ENCODE peak calls at places on chromosomes 16 and 17, in nine cellular contexts. One of them, this sample, is unnamed. For H3K36me3, the result is how much of the 10 kb centered on the place peaks cover.

GRCh38 chr17:57557363-57557762 is 187.7 kb downstream of the CCDC182 start:
- DNase-seq in Panc1: no peak
- DNase-seq in esophagus muscularis mucosa: no peak
- DNase-seq in stomach: no peak
- DNase-seq in upper lobe of left lung: no peak
- DNase-seq in breast epithelium: no peak
- DNase-seq in sigmoid colon: no peak
- DNase-seq in GM23338: no peak
- DNase-seq in SK-N-SH: no peak
- DNase-seq in this sample: no peak

GRCh38 chr17:50097455-50097854 is 2.3 kb downstream of the PDK2 start:
- DNase-seq in upper lobe of left lung: no peak
- DNase-seq in Panc1: no peak
- DNase-seq in esophagus muscularis mucosa: no peak
- DNase-seq in breast epithelium: no peak
- DNase-seq in sigmoid colon: no peak
- DNase-seq in stomach: no peak
- DNase-seq in GM23338: no peak
- DNase-seq in SK-N-SH: no peak
- DNase-seq in this sample: no peak

GRCh38 chr16:65728652-65729051 is 606.8 kb upstream of the CDH11 start:
- DNase-seq in upper lobe of left lung: no peak
- DNase-seq in stomach: no peak
- DNase-seq in Panc1: no peak
- DNase-seq in GM23338: peak
- DNase-seq in esophagus muscularis mucosa: no peak
- DNase-seq in breast epithelium: no peak
- DNase-seq in sigmoid colon: no peak
- DNase-seq in SK-N-SH: no peak
- DNase-seq in this sample: no peak

GRCh38 chr17:73616120-73616872 is 27.9 kb downstream of the SDK2 start:
- DNase-seq in Panc1: no peak
- DNase-seq in esophagus muscularis mucosa: no peak
- DNase-seq in GM23338: peak
- DNase-seq in SK-N-SH: no peak
- DNase-seq in breast epithelium: no peak
- DNase-seq in stomach: no peak
- DNase-seq in upper lobe of left lung: no peak
- DNase-seq in sigmoid colon: no peak
- DNase-seq in this sample: no peak

GRCh38 chr16:22397459-22397858 is 23.0 kb upstream of the CDR2 start:
- DNase-seq in SK-N-SH: no peak
- DNase-seq in stomach: no peak
- DNase-seq in breast epithelium: peak
- DNase-seq in sigmoid colon: no peak
- DNase-seq in Panc1: no peak
- DNase-seq in esophagus muscularis mucosa: no peak
- DNase-seq in GM23338: no peak
- DNase-seq in upper lobe of left lung: no peak
- DNase-seq in this sample: no peak

GRCh38 chr16:56861092-56861610 is 3.9 kb upstream of the SLC12A3 start:
- DNase-seq in Panc1: no peak
- DNase-seq in SK-N-SH: peak
- DNase-seq in stomach: no peak
- DNase-seq in esophagus muscularis mucosa: no peak
- DNase-seq in GM23338: no peak
- DNase-seq in breast epithelium: no peak
- DNase-seq in upper lobe of left lung: no peak
- DNase-seq in sigmoid colon: no peak
- DNase-seq in this sample: no peak

GRCh38 chr17:57518587-57519118 is 226.4 kb downstream of the CCDC182 start:
- DNase-seq in esophagus muscularis mucosa: no peak
- DNase-seq in SK-N-SH: peak
- DNase-seq in Panc1: no peak
- DNase-seq in stomach: no peak
- DNase-seq in GM23338: no peak
- DNase-seq in upper lobe of left lung: no peak
- DNase-seq in sigmoid colon: no peak
- DNase-seq in breast epithelium: no peak
- DNase-seq in this sample: no peak

GRCh38 chr16:55482056-55482455 is 3.1 kb downstream of the MMP2 start:
- DNase-seq in stomach: no peak
- DNase-seq in breast epithelium: no peak
- DNase-seq in sigmoid colon: no peak
- DNase-seq in upper lobe of left lung: no peak
- DNase-seq in esophagus muscularis mucosa: no peak
- DNase-seq in SK-N-SH: no peak
- DNase-seq in Panc1: no peak
- DNase-seq in GM23338: no peak
- DNase-seq in this sample: no peak

GRCh38 chr16:51175081-51175480 is 24.0 kb upstream of the SALL1 start:
- DNase-seq in esophagus muscularis mucosa: no peak
- DNase-seq in upper lobe of left lung: no peak
- DNase-seq in stomach: no peak
- DNase-seq in breast epithelium: no peak
- DNase-seq in SK-N-SH: no peak
- DNase-seq in GM23338: no peak
- DNase-seq in Panc1: no peak
- DNase-seq in sigmoid colon: no peak
- DNase-seq in this sample: no peak

GRCh38 chr17:13182854-13183253 is 165.0 kb upstream of the ELAC2 start:
- DNase-seq in SK-N-SH: no peak
- DNase-seq in GM23338: peak
- DNase-seq in Panc1: no peak
- DNase-seq in upper lobe of left lung: no peak
- DNase-seq in esophagus muscularis mucosa: no peak
- DNase-seq in breast epithelium: no peak
- DNase-seq in stomach: no peak
- DNase-seq in sigmoid colon: no peak
- DNase-seq in this sample: no peak

GRCh38 chr17:38893612-38894011 is 23.8 kb downstream of the LASP1 start:
- DNase-seq in GM23338: no peak
- DNase-seq in esophagus muscularis mucosa: no peak
- DNase-seq in SK-N-SH: no peak
- DNase-seq in breast epithelium: no peak
- DNase-seq in stomach: no peak
- DNase-seq in sigmoid colon: no peak
- DNase-seq in upper lobe of left lung: no peak
- DNase-seq in Panc1: no peak
- DNase-seq in this sample: no peak

GRCh38 chr17:16091773-16092172 is 92.1 kb downstream of the TTC19 start:
- DNase-seq in stomach: no peak
- DNase-seq in GM23338: peak
- DNase-seq in upper lobe of left lung: no peak
- DNase-seq in SK-N-SH: no peak
- DNase-seq in Panc1: no peak
- DNase-seq in sigmoid colon: no peak
- DNase-seq in esophagus muscularis mucosa: no peak
- DNase-seq in breast epithelium: no peak
- DNase-seq in this sample: no peak

GRCh38 chr16:75305364-75306101 is 54.1 kb upstream of the BCAR1 start:
- DNase-seq in breast epithelium: peak
- DNase-seq in GM23338: no peak
- DNase-seq in Panc1: peak
- DNase-seq in upper lobe of left lung: no peak
- DNase-seq in stomach: peak
- DNase-seq in esophagus muscularis mucosa: no peak
- DNase-seq in SK-N-SH: peak
- DNase-seq in sigmoid colon: peak
- DNase-seq in this sample: peak

GRCh38 chr16:58501242-58502131 is 1.5 kb downstream of the NDRG4 start:
- DNase-seq in upper lobe of left lung: peak
- DNase-seq in SK-N-SH: peak
- DNase-seq in esophagus muscularis mucosa: no peak
- DNase-seq in sigmoid colon: peak
- DNase-seq in stomach: peak
- DNase-seq in Panc1: no peak
- DNase-seq in GM23338: peak
- DNase-seq in breast epithelium: no peak
- DNase-seq in this sample: no peak

DNA sequence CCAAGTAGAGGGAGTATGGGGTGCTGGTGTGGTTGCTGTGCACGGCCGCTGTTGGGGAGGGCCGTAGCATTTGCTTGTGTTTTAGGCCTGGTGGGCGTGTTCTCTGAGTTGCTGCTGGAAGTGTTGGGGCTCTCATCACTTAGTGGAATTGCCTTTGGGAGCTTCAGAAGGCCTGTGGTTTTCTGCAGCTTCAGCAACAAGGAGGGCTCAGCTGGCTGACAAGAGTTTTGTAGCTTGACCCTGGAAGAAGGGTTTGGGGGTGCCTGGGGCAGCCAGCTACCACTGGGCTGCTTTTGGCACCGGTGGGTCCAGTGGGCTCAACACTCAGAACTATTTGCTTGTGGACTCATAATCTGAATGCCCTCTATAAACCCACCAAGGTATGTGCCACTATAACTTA is 30.9 kb downstream of the HAPSTR1 start:
- DNase-seq in stomach: no peak
- DNase-seq in sigmoid colon: peak
- DNase-seq in SK-N-SH: no peak
- DNase-seq in breast epithelium: no peak
- DNase-seq in upper lobe of left lung: no peak
- DNase-seq in esophagus muscularis mucosa: no peak
- DNase-seq in GM23338: no peak
- DNase-seq in Panc1: no peak
- DNase-seq in this sample: no peak
- H3K36me3 ChIP-seq in stomach: under half
- H3K36me3 ChIP-seq in sigmoid colon: under half
- H3K36me3 ChIP-seq in SK-N-SH: under half
- H3K36me3 ChIP-seq in breast epithelium: under half
- H3K36me3 ChIP-seq in upper lobe of left lung: under half
- H3K36me3 ChIP-seq in esophagus muscularis mucosa: under half
- H3K36me3 ChIP-seq in GM23338: under half
- H3K36me3 ChIP-seq in Panc1: under half
- H3K36me3 ChIP-seq in this sample: under half

GRCh38 chr17:48123111-48123510 is 15.5 kb downstream of the SNX11 start:
- DNase-seq in stomach: no peak
- DNase-seq in sigmoid colon: no peak
- DNase-seq in GM23338: peak
- DNase-seq in esophagus muscularis mucosa: no peak
- DNase-seq in SK-N-SH: no peak
- DNase-seq in breast epithelium: no peak
- DNase-seq in Panc1: no peak
- DNase-seq in upper lobe of left lung: no peak
- DNase-seq in this sample: peak
- TF ChIP-seq POLR2AphosphoS5 in stomach: no peak
- TF ChIP-seq POLR2AphosphoS5 in sigmoid colon: no peak
- TF ChIP-seq POLR2AphosphoS5 in GM23338: no peak
- TF ChIP-seq POLR2AphosphoS5 in esophagus muscularis mucosa: no peak
- TF ChIP-seq POLR2AphosphoS5 in SK-N-SH: no peak
- TF ChIP-seq POLR2AphosphoS5 in breast epithelium: no peak
- TF ChIP-seq POLR2AphosphoS5 in Panc1: no peak
- TF ChIP-seq POLR2AphosphoS5 in upper lobe of left lung: no peak
- TF ChIP-seq POLR2AphosphoS5 in this sample: no peak

DNA sequence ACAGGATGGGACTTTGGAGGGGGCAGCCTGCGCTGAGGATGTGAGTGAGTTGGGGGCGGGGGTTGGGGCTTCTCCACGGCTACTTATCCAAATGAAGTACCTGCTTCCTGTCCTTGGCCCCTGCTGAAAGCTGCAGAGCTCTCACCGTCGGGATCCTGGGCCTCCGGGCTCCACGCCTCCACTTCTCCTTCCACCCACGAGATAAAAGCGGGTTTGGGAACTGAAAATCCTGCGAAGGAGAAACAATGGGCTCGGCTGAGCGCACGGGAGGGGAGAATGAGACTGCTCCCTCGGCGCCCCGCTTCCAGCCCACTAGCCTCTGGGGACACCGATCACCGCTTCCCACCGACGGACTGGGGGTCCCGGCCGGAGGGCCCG is 486 bp downstream of the ZNF785 start:
- DNase-seq in upper lobe of left lung: no peak
- DNase-seq in sigmoid colon: peak
- DNase-seq in esophagus muscularis mucosa: no peak
- DNase-seq in breast epithelium: no peak
- DNase-seq in Panc1: no peak
- DNase-seq in SK-N-SH: peak
- DNase-seq in GM23338: peak
- DNase-seq in stomach: no peak
- DNase-seq in this sample: no peak
- H3K27ac ChIP-seq in upper lobe of left lung: peak
- H3K27ac ChIP-seq in sigmoid colon: peak
- H3K27ac ChIP-seq in esophagus muscularis mucosa: peak
- H3K27ac ChIP-seq in breast epithelium: peak
- H3K27ac ChIP-seq in Panc1: peak
- H3K27ac ChIP-seq in SK-N-SH: peak
- H3K27ac ChIP-seq in GM23338: peak
- H3K27ac ChIP-seq in stomach: peak
- H3K27ac ChIP-seq in this sample: peak

GRCh38 chr17:77320501-77321256 is 179.9 kb downstream of the SEC14L1 start:
- DNase-seq in esophagus muscularis mucosa: no peak
- DNase-seq in Panc1: no peak
- DNase-seq in sigmoid colon: peak
- DNase-seq in SK-N-SH: peak
- DNase-seq in upper lobe of left lung: peak
- DNase-seq in GM23338: no peak
- DNase-seq in breast epithelium: peak
- DNase-seq in stomach: no peak
- DNase-seq in this sample: no peak

GRCh38 chr17:77318491-77319210 is 177.9 kb downstream of the SEC14L1 start:
- DNase-seq in breast epithelium: no peak
- DNase-seq in GM23338: no peak
- DNase-seq in upper lobe of left lung: no peak
- DNase-seq in SK-N-SH: peak
- DNase-seq in esophagus muscularis mucosa: no peak
- DNase-seq in Panc1: no peak
- DNase-seq in sigmoid colon: peak
- DNase-seq in stomach: peak
- DNase-seq in this sample: no peak

GRCh38 chr17:77319211-77320031 is 178.7 kb downstream of the SEC14L1 start:
- DNase-seq in esophagus muscularis mucosa: peak
- DNase-seq in stomach: peak
- DNase-seq in breast epithelium: peak
- DNase-seq in GM23338: peak
- DNase-seq in SK-N-SH: peak
- DNase-seq in upper lobe of left lung: peak
- DNase-seq in Panc1: no peak
- DNase-seq in sigmoid colon: peak
- DNase-seq in this sample: no peak

GRCh38 chr17:77318021-77318420 is 177.3 kb downstream of the SEC14L1 start:
- DNase-seq in SK-N-SH: no peak
- DNase-seq in upper lobe of left lung: no peak
- DNase-seq in Panc1: no peak
- DNase-seq in stomach: no peak
- DNase-seq in esophagus muscularis mucosa: no peak
- DNase-seq in breast epithelium: no peak
- DNase-seq in GM23338: no peak
- DNase-seq in sigmoid colon: peak
- DNase-seq in this sample: no peak

GRCh38 chr17:77320046-77320445 is 179.3 kb downstream of the SEC14L1 start:
- DNase-seq in stomach: no peak
- DNase-seq in esophagus muscularis mucosa: no peak
- DNase-seq in Panc1: no peak
- DNase-seq in sigmoid colon: peak
- DNase-seq in upper lobe of left lung: peak
- DNase-seq in breast epithelium: no peak
- DNase-seq in GM23338: no peak
- DNase-seq in SK-N-SH: peak
- DNase-seq in this sample: no peak
- H3K36me3 ChIP-seq in stomach: under half
- H3K36me3 ChIP-seq in esophagus muscularis mucosa: under half
- H3K36me3 ChIP-seq in Panc1: under half
- H3K36me3 ChIP-seq in sigmoid colon: under half
- H3K36me3 ChIP-seq in upper lobe of left lung: under half
- H3K36me3 ChIP-seq in breast epithelium: under half
- H3K36me3 ChIP-seq in GM23338: under half
- H3K36me3 ChIP-seq in SK-N-SH: under half
- H3K36me3 ChIP-seq in this sample: under half

This sample was measured in SK-N-MC.